ENCODE peak calls at places on chromosome 16, in four cellular contexts. Q is thoracic aorta, O is GM12878, Y is HAP-1. A is an unnamed sample. For H3K36me3, the result is how much of the 10 kb centered on the place peaks cover.

GRCh38 chr16:4077083-4077714 is 39.0 kb downstream of the ADCY9 start:
- DNase-seq in Q (no peak), Y (peak), O (no peak), A (no peak)

GRCh38 chr16:27859020-27859419 is 204.5 kb downstream of the GSG1L start:
- DNase-seq in O (no peak), Y (no peak), Q (no peak), A (no peak)

GRCh38 chr16:66359012-66359411 is 7.5 kb upstream of the CDH5 start:
- DNase-seq in O (no peak), Y (no peak), Q (no peak), A (no peak)

GRCh38 chr16:86355538-86355937 is 154.8 kb upstream of the FOXF1 start:
- DNase-seq in O (no peak), Q (no peak), Y (no peak), A (no peak)

GRCh38 chr16:46822270-46822669 is 8.7 kb downstream of the C16orf87 start:
- DNase-seq in O (peak), Y (no peak), Q (no peak), A (no peak)

GRCh38 chr16:72085002-72085401 is 8.4 kb downstream of the TXNL4B start:
- DNase-seq in Q (no peak), Y (no peak), O (no peak), A (no peak)

GRCh38 chr16:31006589-31006988 is 3.8 kb downstream of the STX1B start:
- DNase-seq in Y (no peak), O (no peak), Q (no peak), A (no peak)

GRCh38 chr16:84553873-84554399 is 49.5 kb upstream of the MEAK7 start:
- DNase-seq in Q (no peak), Y (no peak), O (no peak), A (no peak)

GRCh38 chr16:2027024-2028010 is 615 bp downstream of the NHERF2 start:
- DNase-seq in Y (no peak), Q (no peak), O (no peak), A (peak)

GRCh38 chr16:30972872-30973271 is 12.1 kb upstream of the HSD3B7 start:
- DNase-seq in Q (no peak), O (no peak), Y (no peak), A (no peak)

GRCh38 chr16:87235810-87236515 is 81.2 kb downstream of the C16orf95 start:
- DNase-seq in Y (no peak), Q (no peak), O (no peak), A (no peak)

GRCh38 chr16:50516401-50516800 is 31.8 kb upstream of the NKD1 start:
- DNase-seq in Q (no peak), O (no peak), Y (no peak), A (no peak)

GRCh38 chr16:82891918-82892317 is 265.1 kb downstream of the CDH13 start:
- DNase-seq in Y (no peak), Q (no peak), O (no peak), A (no peak)

GRCh38 chr16:72262711-72263110 is 90.8 kb upstream of the PMFBP1 start:
- DNase-seq in Y (no peak), Q (no peak), O (no peak), A (no peak)

GRCh38 chr16:68069511-68070248 is 15.5 kb upstream of the NFATC3 start:
- DNase-seq in Q (no peak), O (no peak), Y (no peak), A (no peak)

GRCh38 chr16:80056334-80056733 is 455.8 kb upstream of the MAF start:
- DNase-seq in Q (no peak), O (no peak), Y (no peak), A (no peak)

GRCh38 chr16:5065813-5066212 is at the start of gene C16orf89:
- DNase-seq in O (no peak), Y (no peak), Q (no peak), A (no peak)

GRCh38 chr16:75265911-75266701 is 14.7 kb upstream of the BCAR1 start:
- DNase-seq in Y (peak), O (no peak), Q (no peak), A (peak)

GRCh38 chr16:14300631-14301149 is 229.6 kb downstream of the MRTFB start:
- DNase-seq in O (no peak), Q (peak), Y (peak), A (peak)

GRCh38 chr16:70769131-70769530 is 31.8 kb downstream of the VAC14 start:
- DNase-seq in Q (no peak), O (no peak), Y (no peak), A (no peak)
- H3K36me3 ChIP-seq in Q (under half), O (under half), Y (under half), A (under half)

GRCh38 chr16:89983550-89983949 is 35.0 kb downstream of the DEF8 start:
- DNase-seq in Q (no peak), O (no peak), Y (no peak), A (no peak)
- H3K36me3 ChIP-seq in Q (half or more), O (under half), Y (half or more), A (under half)

GRCh38 chr16:16133943-16134604 is 89.2 kb downstream of the ABCC6 start:
- DNase-seq in Y (no peak), O (no peak), Q (no peak), A (no peak)
- H3K36me3 ChIP-seq in Y (half or more), O (half or more), Q (half or more), A (under half)

DNA sequence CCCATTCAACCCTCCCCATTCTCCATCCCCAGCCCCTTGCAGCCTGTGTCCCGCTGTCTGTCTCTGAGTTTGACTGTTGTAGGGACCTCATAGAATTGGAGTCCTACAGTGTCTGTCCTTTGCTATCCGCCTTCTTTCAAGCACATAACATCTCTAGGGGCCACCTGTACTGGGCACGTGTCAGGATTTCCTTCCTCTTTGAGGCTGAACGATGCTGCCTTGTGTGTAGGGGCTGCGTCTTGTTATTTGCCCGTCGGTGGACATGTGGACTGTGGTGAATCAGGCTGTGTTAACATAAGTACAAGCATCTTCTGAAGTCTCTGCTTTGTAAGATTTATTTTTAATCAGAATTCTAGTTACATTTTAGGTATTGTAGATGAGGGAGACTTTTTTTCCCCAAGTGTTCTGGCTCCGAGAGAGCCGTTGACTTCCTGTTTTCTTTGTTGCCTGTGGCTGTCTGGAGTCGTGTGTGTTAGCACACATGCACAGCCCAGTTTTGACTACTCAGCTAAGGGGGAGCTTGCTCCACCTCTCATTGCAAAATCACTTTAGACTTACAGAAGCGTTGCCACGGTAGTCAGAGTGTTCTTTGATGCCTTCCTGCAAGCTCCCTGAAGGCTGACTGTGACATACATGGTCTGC is 26.1 kb downstream of the SPG7 start:
- DNase-seq in Q (no peak), Y (no peak), O (no peak), A (no peak)
- H3K36me3 ChIP-seq in Q (half or more), Y (half or more), O (under half), A (under half)

GRCh38 chr16:7888421-7888820 is 555.8 kb downstream of the RBFOX1 start:
- DNase-seq in Q (no peak), Y (no peak), O (no peak), A (no peak)
- H3K36me3 ChIP-seq in Q (under half), Y (under half), O (under half), A (under half)

GRCh38 chr16:11774065-11774626 is 22.9 kb downstream of the ZC3H7A start:
- DNase-seq in Y (no peak), Q (no peak), O (no peak), A (no peak)
- H3K36me3 ChIP-seq in Y (half or more), Q (under half), O (under half), A (half or more)

GRCh38 chr16:11721781-11722467 is 20.7 kb downstream of the TXNDC11 start:
- DNase-seq in Q (no peak), O (no peak), Y (no peak), A (no peak)
- H3K36me3 ChIP-seq in Q (under half), O (under half), Y (under half), A (half or more)

GRCh38 chr16:58518980-58519368 is 3.7 kb downstream of the SETD6 start:
- DNase-seq in Q (no peak), O (no peak), Y (no peak), A (no peak)

GRCh38 chr16:58515871-58516767 is 802 bp downstream of the SETD6 start:
- DNase-seq in Y (peak), Q (no peak), O (no peak), A (no peak)

GRCh38 chr16:58519707-58520106 is 4.4 kb downstream of the SETD6 start:
- DNase-seq in Q (no peak), O (no peak), Y (no peak), A (no peak)

GRCh38 chr16:58516768-58517107 is 1.4 kb downstream of the SETD6 start:
- DNase-seq in Q (no peak), Y (peak), O (no peak), A (no peak)

DNA sequence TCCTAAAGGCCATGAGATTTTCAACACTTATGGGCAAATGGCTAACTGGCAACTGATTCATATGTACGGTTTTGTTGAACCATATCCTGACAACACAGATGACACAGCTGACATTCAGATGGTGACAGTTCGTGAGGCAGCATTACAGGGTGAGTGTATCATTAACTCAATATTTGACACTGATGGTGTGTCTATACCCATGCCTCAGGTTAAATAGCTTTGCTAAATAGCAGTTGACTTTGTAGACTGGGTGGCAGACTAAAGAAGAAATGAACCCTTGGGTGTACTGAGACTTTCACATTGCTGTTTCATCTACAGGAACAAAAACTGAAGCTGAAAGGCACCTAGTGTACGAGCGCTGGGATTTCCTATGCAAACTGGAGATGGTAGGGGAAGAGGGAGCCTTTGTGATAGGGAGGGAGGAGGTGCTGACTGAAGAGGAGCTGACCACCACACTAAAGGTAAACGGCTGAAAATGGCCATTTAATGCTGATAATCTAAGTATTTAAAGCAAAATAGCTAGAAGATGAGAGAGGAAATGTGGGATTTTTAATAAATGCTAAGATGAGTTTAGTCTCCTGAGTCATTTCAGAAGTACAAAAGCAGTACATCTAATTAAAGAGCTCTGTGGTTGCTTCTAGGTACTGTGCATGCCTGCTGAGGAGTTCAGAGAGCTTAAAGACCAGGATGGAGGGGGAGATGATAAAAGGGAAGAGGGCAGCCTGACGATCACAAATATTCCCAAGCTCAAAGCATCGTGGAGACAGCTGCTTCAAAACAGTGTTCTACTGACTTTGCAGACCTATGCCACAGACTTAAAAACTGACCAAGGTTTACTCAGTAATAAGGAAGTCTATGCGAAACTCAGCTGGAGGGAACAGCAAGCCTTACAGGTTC is 3.0 kb downstream of the SETD6 start:
- DNase-seq in Q (no peak), O (peak), Y (no peak), A (no peak)
- H3K36me3 ChIP-seq in Q (half or more), O (under half), Y (half or more), A (half or more)

GRCh38 chr16:56457927-56458470 is 6.6 kb downstream of the OGFOD1 start:
- DNase-seq in O (no peak), Y (peak), Q (no peak), A (no peak)

GRCh38 chr16:56463153-56463552 is 11.8 kb downstream of the OGFOD1 start:
- DNase-seq in Q (no peak), O (no peak), Y (no peak), A (no peak)

GRCh38 chr16:56460101-56460500 is 8.7 kb downstream of the OGFOD1 start:
- DNase-seq in Y (peak), O (no peak), Q (no peak), A (no peak)

DNA sequence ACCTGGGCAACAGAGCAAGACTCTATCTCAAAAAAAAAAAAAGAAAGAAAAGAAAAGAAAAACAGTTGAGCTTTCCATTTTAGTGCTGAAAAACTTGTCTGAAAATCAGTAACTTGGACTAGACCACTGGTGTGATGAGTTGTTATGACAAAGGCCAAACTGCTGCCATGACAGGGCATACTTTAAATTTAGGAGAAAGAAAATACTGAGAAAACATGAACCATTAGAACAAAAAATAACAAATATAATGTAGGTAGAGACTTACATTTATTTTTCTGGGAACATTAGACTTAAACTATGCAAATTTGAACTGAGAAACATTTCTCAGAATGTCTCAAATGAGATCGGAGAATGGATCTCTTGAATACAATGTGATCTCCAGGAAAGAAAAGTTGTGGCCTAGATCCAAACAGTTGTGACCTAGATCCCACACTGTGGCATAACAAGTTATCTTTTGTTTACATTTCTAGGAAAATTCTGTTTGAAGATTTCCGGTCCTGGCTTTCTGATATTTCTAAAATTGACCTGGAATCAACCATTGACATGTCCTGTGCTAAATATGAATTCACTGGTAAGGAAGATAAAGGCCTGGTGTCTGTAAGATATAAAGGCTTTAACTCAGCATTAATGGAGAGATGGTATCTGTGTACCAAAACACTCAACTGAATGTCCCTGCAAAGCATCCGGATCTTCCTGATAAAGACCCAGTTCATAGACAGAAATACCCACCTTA is 10.9 kb downstream of the OGFOD1 start:
- DNase-seq in O (no peak), Q (no peak), Y (no peak), A (peak)
- H3K36me3 ChIP-seq in O (under half), Q (under half), Y (half or more), A (half or more)

GRCh38 chr16:88626646-88627045 is 11.7 kb upstream of the IL17C start:
- DNase-seq in O (no peak), Q (no peak), Y (no peak), A (no peak)

GRCh38 chr16:88628512-88628974 is 9.8 kb upstream of the IL17C start:
- DNase-seq in O (no peak), Y (no peak), Q (no peak), A (peak)

GRCh38 chr16:88629835-88630234 is 8.5 kb upstream of the IL17C start:
- DNase-seq in O (no peak), Q (no peak), Y (no peak), A (no peak)

GRCh38 chr16:88630433-88630832 is 7.9 kb upstream of the IL17C start:
- DNase-seq in Q (no peak), O (no peak), Y (no peak), A (no peak)

DNA sequence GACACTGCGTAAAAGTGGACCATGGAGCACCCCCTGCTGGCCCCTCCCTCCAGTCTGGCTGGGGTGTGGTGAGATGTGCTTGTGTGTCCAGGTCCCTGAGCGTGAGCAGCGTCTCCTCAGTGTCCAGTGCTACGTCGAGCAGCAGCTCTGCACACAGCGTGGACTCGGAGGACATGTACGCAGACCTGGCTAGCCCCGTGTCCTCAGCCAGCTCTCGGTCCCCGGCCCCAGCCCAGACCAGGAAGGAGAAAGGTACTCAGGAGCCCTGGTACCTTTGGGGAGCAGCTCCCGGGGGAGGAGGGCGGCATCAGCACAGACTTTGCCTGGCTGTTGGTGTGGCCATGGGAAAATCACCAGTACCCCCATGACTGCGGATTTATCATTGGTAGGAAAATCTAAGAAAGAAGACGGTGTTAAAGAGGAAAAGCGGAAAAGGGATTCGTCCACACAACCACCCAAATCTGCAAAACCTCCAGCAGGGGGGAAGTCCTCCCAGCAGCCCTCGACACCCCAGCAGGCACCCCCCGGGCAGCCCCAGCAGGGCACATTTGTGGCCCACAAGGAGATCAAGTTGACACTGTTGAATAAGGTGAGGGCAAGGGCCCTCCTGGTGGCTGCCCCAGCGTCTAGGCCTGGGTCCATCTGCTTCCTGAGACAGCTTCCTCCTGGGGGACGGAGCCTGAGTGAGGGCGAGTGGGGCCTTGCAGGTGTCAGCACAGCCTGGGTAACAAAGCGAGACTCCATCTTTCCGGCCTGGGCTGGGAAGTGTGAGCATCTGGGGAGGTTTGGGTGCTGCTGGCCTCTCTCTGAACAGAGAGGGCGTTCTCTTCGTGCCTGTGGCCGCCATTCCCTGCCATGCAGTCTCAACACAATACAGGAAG is 10.6 kb upstream of the IL17C start:
- DNase-seq in Y (no peak), Q (no peak), O (no peak), A (no peak)
- H3K36me3 ChIP-seq in Y (half or more), Q (half or more), O (under half), A (under half)